ENCODE peak calls at places on chromosomes 6 and 20, in eight cellular contexts. D is IMR-90, Q is ascending aorta, S is heart right ventricle, Z is neural progenitor cell, H is fibroblast of pulmonary artery, W is psoas muscle, X is epithelial cell of esophagus. F is an unnamed sample.

GRCh38 chr6:97665410-97665809 is 382.4 kb upstream of the MMS22L start:
- DNase-seq in D (no peak), Q (no peak), S (no peak), Z (peak), H (no peak), W (no peak), X (no peak), F (no peak)

GRCh38 chr6:57221936-57222683 is at the start of gene RAB23:
- DNase-seq in D (peak), Q (peak), S (peak), Z (peak), H (peak), W (peak), X (peak), F (peak)

GRCh38 chr20:52665441-52665840 is 306.7 kb upstream of the TSHZ2 start:
- DNase-seq in D (no peak), Q (no peak), S (no peak), Z (no peak), H (no peak), W (no peak), X (no peak), F (no peak)

GRCh38 chr6:4675086-4675485 is 101.1 kb upstream of the CDYL start:
- DNase-seq in D (no peak), Q (no peak), S (no peak), Z (no peak), H (no peak), W (no peak), X (no peak), F (no peak)

GRCh38 chr20:63552481-63553249 is 1.3 kb upstream of the FNDC11 start:
- DNase-seq in D (no peak), Q (no peak), S (no peak), Z (no peak), H (no peak), W (no peak), X (peak), F (no peak)

GRCh38 chr6:32659856-32660595 is 6.4 kb downstream of the HLA-DQB1 start:
- DNase-seq in D (no peak), Q (no peak), S (no peak), Z (no peak), H (no peak), W (peak), X (no peak), F (no peak)

GRCh38 chr20:25215521-25215920 is 20.0 kb downstream of the ENTPD6 start:
- DNase-seq in D (no peak), Q (no peak), S (no peak), Z (no peak), H (no peak), W (no peak), X (no peak), F (no peak)

GRCh38 chr6:30013296-30013922 is 47.7 kb upstream of the POLR1H start:
- DNase-seq in D (no peak), Q (no peak), S (peak), Z (peak), H (peak), W (no peak), X (no peak), F (peak)

DNA sequence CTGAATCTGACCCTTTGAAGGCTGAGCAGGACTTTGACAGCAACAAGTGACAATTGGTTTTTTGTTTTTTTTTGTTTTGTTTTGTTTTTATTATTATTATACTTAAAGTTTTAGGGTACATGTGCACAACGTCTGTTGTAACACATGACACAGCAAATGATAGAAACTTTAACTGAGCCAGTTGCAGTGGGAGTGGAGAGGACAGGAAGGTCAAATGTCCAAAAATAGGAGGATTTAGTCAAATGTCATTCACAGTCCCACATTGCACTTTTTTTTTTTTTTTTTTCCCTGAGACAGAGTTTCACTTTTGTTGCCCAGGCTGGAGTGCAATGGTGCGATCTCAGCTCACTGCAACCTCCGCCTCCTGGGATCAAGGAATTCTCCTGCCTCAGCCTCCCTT is 223.0 kb downstream of the HIVEP2 start:
- DNase-seq in D (no peak), Q (no peak), S (no peak), Z (no peak), H (no peak), W (no peak), X (no peak), F (no peak)
- TF ChIP-seq CTCF in D (no peak), Q (no peak), S (no peak), Z (no peak), H (no peak), W (no peak), X (no peak), F (no peak)

DNA sequence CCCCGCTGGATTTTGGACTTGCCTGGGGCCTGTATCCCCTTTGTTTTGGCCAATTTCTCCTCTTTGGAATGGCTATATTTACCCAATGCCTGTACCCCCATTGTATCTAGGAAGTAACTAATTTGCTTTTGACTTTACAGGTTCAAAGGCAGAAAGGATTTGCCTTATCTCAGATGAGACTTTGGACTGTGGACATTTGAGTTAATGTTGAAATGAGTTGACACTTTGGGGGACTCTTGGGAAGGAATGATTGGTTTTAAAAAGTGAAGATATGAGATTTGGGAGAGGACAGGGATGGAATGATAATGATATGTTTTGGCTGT is 1220.3 kb upstream of the CITED2 start:
- DNase-seq in D (no peak), Q (no peak), S (no peak), Z (no peak), H (no peak), W (no peak), X (no peak), F (no peak)
- TF ChIP-seq CTCF in D (no peak), Q (no peak), S (no peak), Z (no peak), H (no peak), W (no peak), X (no peak), F (no peak)

GRCh38 chr6:113596907-113597583 is 260.1 kb upstream of the MARCKS start:
- DNase-seq in D (peak), Q (no peak), S (peak), Z (no peak), H (no peak), W (no peak), X (no peak), F (no peak)
- TF ChIP-seq CTCF in D (no peak), Q (no peak), S (no peak), Z (no peak), H (no peak), W (no peak), X (no peak), F (no peak)

DNA sequence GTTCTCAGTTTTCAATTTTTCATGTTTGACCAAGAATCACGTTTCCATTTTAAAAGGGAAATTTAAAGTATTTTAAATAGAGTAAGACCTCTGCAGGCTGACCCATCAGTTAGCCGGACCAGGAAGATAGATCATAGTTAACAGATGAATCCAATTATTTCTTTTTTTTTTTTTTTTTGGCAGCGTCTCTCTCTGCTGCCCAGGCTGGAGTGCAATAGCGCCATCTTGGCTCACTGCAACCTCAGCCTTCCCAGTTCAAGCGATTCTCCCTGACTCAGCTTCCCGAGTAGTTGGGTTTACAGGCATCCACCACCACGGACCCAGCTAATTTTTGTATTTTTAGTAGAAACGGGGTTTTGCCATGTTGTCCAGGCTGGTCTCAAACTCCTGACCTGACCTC is 256.7 kb upstream of the CNR1 start:
- DNase-seq in D (no peak), Q (no peak), S (no peak), Z (no peak), H (no peak), W (no peak), X (no peak), F (no peak)
- TF ChIP-seq CTCF in D (no peak), Q (no peak), S (no peak), Z (peak), H (no peak), W (no peak), X (no peak), F (no peak)

GRCh38 chr6:165117121-165117520 is 192.3 kb downstream of the C6orf118 start:
- DNase-seq in D (no peak), Q (no peak), S (no peak), Z (no peak), H (no peak), W (no peak), X (peak), F (no peak)

GRCh38 chr6:165118736-165119135 is 190.7 kb downstream of the C6orf118 start:
- DNase-seq in D (no peak), Q (no peak), S (no peak), Z (no peak), H (no peak), W (no peak), X (peak), F (no peak)

GRCh38 chr6:165119231-165120020 is 190.0 kb downstream of the C6orf118 start:
- DNase-seq in D (no peak), Q (no peak), S (no peak), Z (peak), H (peak), W (no peak), X (peak), F (no peak)

DNA sequence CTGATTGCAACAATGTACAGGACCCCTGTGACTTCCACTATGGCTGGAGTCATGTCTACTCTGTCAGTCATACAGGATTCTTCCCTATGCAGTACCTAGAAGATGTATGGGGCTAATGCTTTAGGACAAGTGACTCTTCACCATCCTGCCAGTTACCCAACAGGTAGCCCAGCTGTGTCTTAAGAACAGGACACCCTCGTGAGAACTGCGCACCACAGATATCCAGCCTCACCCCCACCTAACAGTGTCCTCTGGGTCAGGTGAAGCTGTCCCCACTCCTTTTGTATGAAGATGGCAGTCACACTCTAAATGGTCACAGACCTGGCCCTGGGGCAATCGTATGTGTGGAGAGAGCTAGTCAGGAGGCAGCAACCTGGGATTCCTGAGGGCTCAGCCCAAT is 191.6 kb downstream of the C6orf118 start:
- DNase-seq in D (no peak), Q (no peak), S (no peak), Z (no peak), H (no peak), W (no peak), X (no peak), F (no peak)
- TF ChIP-seq CTCF in D (no peak), Q (no peak), S (no peak), Z (no peak), H (no peak), W (no peak), X (no peak), F (no peak)

DNA sequence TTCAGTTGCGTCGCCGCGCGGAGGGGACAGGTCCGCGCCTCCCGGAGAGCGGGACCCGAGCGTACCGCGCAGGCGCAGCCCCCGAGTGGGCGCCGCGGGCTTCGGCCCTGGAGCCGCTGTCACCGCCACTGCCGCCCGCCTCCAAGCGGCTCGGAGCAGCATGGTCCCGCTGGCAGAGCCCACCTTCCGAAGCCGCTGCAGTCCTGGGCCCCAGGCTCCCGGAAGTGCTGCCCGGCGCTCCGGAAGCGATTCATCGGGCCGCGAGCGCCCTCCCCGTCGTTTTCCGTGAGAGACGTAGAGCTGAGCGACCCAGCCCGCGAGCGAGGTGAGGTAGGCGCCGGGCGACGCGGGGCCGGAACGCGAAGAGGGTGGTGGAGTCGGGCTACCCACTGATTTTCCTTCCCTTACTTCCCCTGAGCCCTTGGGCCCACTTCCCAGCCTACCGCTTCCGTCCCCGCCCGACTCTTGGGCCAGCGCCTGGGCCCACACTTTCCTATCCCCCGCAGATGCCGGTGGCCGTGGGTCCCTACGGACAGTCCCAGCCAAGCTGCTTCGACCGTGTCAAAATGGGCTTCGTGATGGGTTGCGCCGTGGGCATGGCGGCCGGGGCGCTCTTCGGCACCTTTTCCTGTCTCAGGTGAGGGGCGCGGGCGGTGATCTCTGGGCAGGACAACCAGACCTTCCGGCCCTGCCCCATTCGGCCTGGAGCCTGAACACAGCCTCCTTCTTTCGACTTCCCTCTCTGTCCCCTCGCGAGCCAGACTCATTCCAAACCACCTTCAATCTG is at the start of the genes NFS1 and ROMO1:
- DNase-seq in D (peak), Q (peak), S (peak), Z (peak), H (peak), W (peak), X (peak), F (peak)
- TF ChIP-seq CTCF in D (peak), Q (peak), S (peak), Z (peak), H (no peak), W (peak), X (peak), F (peak)

GRCh38 chr6:51844391-51844735 is 243.1 kb downstream of the PKHD1 start:
- DNase-seq in D (no peak), Q (no peak), S (no peak), Z (peak), H (no peak), W (no peak), X (no peak), F (no peak)
- TF ChIP-seq CTCF in D (no peak), Q (no peak), S (no peak), Z (peak), H (no peak), W (no peak), X (peak), F (peak)

GRCh38 chr20:46544576-46544975 is 5.9 kb downstream of the OCSTAMP start:
- DNase-seq in D (peak), Q (no peak), S (no peak), Z (no peak), H (peak), W (no peak), X (peak), F (no peak)
- TF ChIP-seq CTCF in D (no peak), Q (no peak), S (peak), Z (no peak), H (no peak), W (no peak), X (peak), F (no peak)

GRCh38 chr20:17890330-17890729 is 78.3 kb downstream of the SNX5 start:
- DNase-seq in D (no peak), Q (no peak), S (no peak), Z (no peak), H (no peak), W (no peak), X (no peak), F (no peak)
- TF ChIP-seq CTCF in D (no peak), Q (no peak), S (no peak), Z (no peak), H (no peak), W (no peak), X (no peak), F (no peak)

GRCh38 chr6:169659820-169660610 is 41.8 kb downstream of the WDR27 start:
- DNase-seq in D (no peak), Q (no peak), S (no peak), Z (no peak), H (no peak), W (no peak), X (no peak), F (no peak)

GRCh38 chr6:169664227-169664626 is 37.6 kb downstream of the WDR27 start:
- DNase-seq in D (no peak), Q (no peak), S (no peak), Z (no peak), H (no peak), W (no peak), X (no peak), F (no peak)

GRCh38 chr6:169663468-169663867 is 38.4 kb downstream of the WDR27 start:
- DNase-seq in D (no peak), Q (no peak), S (no peak), Z (no peak), H (no peak), W (no peak), X (no peak), F (no peak)

GRCh38 chr6:169665289-169665688 is 36.5 kb downstream of the WDR27 start:
- DNase-seq in D (no peak), Q (no peak), S (no peak), Z (no peak), H (no peak), W (no peak), X (peak), F (no peak)

DNA sequence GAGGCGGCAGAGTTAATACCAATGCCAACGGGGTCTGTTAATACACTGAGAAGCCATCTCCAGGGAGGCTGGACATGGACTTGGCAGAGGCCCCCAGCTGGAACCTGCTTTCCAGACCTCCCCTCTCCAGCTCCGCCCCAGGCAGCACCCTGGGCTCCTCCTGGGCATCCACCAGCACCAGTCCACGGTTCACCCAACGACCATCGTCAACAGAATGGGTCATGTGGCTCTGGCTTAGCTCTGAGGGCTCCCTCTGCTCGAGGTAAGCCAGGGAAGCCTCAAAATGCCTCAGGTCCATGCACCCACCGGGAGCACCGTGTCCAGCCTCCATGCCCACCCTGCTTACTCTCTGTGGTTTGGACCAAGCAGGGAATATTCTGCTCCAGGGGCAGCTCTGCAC is 40.5 kb downstream of the WDR27 start:
- DNase-seq in D (no peak), Q (no peak), S (no peak), Z (no peak), H (no peak), W (no peak), X (no peak), F (no peak)
- TF ChIP-seq CTCF in D (no peak), Q (no peak), S (no peak), Z (no peak), H (no peak), W (no peak), X (no peak), F (no peak)

F was measured in progenitor cell of endocrine pancreas.